ENCODE peak calls at places on chromosome 3, in four cellular contexts. B is LoVo, Y is AG09309, L is posterior cingulate gyrus. S is an unnamed sample.

GRCh38 chr3:18556503-18556902 is 131.4 kb upstream of the SATB1 start:
- DNase-seq in B (no peak), Y (peak; percentile 10), L (no peak), S (no peak)

GRCh38 chr3:193389335-193389734 is 10.8 kb upstream of the ATP13A5 start:
- DNase-seq in B (no peak), Y (no peak), L (no peak), S (no peak)

GRCh38 chr3:112546216-112546759 is 15.5 kb downstream of the ATG3 start:
- DNase-seq in B (no peak), Y (no peak), L (no peak), S (no peak)

GRCh38 chr3:133880287-133880686 is 15.4 kb downstream of the RAB6B start:
- DNase-seq in B (no peak), Y (no peak), L (no peak), S (no peak)

GRCh38 chr3:120469440-120470415 is 18.9 kb upstream of the FSTL1 start:
- DNase-seq in B (peak; percentile 86), Y (no peak), L (no peak), S (no peak)

GRCh38 chr3:47070770-47071169 is 91.3 kb downstream of the NBEAL2 start:
- DNase-seq in B (no peak), Y (no peak), L (no peak), S (no peak)

GRCh38 chr3:128624526-128625138 is 26.0 kb downstream of the RPN1 start:
- DNase-seq in B (no peak), Y (no peak), L (no peak), S (no peak)

GRCh38 chr3:14377838-14378169 is 24.6 kb upstream of the SLC6A6 start:
- DNase-seq in B (no peak), Y (no peak), L (no peak), S (no peak)

GRCh38 chr3:126022741-126023359 is 53.9 kb downstream of the ROPN1B start:
- DNase-seq in B (no peak), Y (no peak), L (no peak), S (no peak)

GRCh38 chr3:153961498-153961897 is 159.7 kb upstream of the ARHGEF26 start:
- DNase-seq in B (no peak), Y (no peak), L (no peak), S (no peak)

GRCh38 chr3:105613120-105613519 is 246.4 kb downstream of the ALCAM start:
- DNase-seq in B (no peak), Y (no peak), L (no peak), S (no peak)

GRCh38 chr3:43792904-43793303 is 102.2 kb downstream of the ABHD5 start:
- DNase-seq in B (no peak), Y (no peak), L (no peak), S (no peak)

GRCh38 chr3:23685484-23686258 is 120.1 kb upstream of the UBE2E1 start:
- DNase-seq in B (peak; percentile 96), Y (peak; percentile 98), L (peak; percentile 53), S (peak; percentile 25)

GRCh38 chr3:8647137-8647970 is 2.8 kb upstream of the SSUH2 start:
- DNase-seq in B (no peak), Y (no peak), L (no peak), S (no peak)

GRCh38 chr3:112561085-112561692 is 573 bp downstream of the ATG3 start:
- DNase-seq in B (peak; percentile 71), Y (peak; percentile 33), L (peak; percentile 42), S (peak; percentile 63)

GRCh38 chr3:126536126-126536525 is 12.2 kb downstream of the CHST13 start:
- DNase-seq in B (no peak), Y (no peak), L (no peak), S (no peak)

GRCh38 chr3:138457863-138458735 is 23.7 kb downstream of the ESYT3 start:
- DNase-seq in B (no peak), Y (no peak), L (no peak), S (no peak)

GRCh38 chr3:168250415-168250861 is 154.7 kb upstream of the GOLIM4 start:
- DNase-seq in B (no peak), Y (no peak), L (no peak), S (no peak)

S was measured in substantia nigra.